ENCODE peak calls at places on chromosomes 6 and 20, in nine cellular contexts. K is ELF-1; E is stimulated activated CD4-positive, alpha-beta T cell treated with anti-CD3 and anti-CD28 coated beads, Interleukin-12 subunit alpha, Interleukin-12 subunit beta, amount 100 ng/mL, for 24 hours; Q is WTC11; N is EL; W is NCI-H146; S is activated CD8-positive, alpha-beta T cell treated with anti-CD3 and anti-CD28 coated beads, Interleukin-2, amount 10 ng/mL, durations not matched to agents 7 days and 5 days; V is activated CD8-positive, alpha-beta memory T cell treated with anti-CD3 and anti-CD28 coated beads for 1 hour; U is ELR. H is an unnamed sample.

GRCh38 chr6:125058562-125058961 is 95.0 kb upstream of the TPD52L1 start:
- DNase-seq in Q (no peak), S (no peak), N (no peak), K (no peak), V (no peak), W (no peak), U (no peak), E (no peak), H (no peak)

GRCh38 chr6:110897433-110897832 is 22.8 kb downstream of the AMD1 start:
- DNase-seq in E (no peak), N (peak), K (no peak), U (peak), W (no peak), S (no peak), V (no peak), Q (no peak), H (no peak)

GRCh38 chr6:56259682-56260081 is 12.3 kb upstream of the COL21A1 start:
- DNase-seq in N (peak), V (no peak), S (no peak), K (no peak), U (peak), W (peak), E (no peak), Q (no peak), H (no peak)

GRCh38 chr6:166195861-166196238 is 28.2 kb upstream of the TBXT start:
- DNase-seq in Q (no peak), V (no peak), W (no peak), U (no peak), N (no peak), S (no peak), K (no peak), E (no peak), H (no peak)

GRCh38 chr20:4230651-4231050 is 215.3 kb upstream of the RNF24 start:
- DNase-seq in W (no peak), E (no peak), V (no peak), N (no peak), Q (no peak), U (no peak), K (peak), S (no peak), H (no peak)

GRCh38 chr6:135162678-135163439 is 18.2 kb upstream of the MYB start:
- DNase-seq in V (no peak), U (peak), Q (peak), E (no peak), W (peak), S (peak), K (peak), N (peak), H (no peak)

GRCh38 chr6:21180800-21181337 is 412.7 kb upstream of the SOX4 start:
- DNase-seq in V (no peak), E (no peak), S (no peak), W (no peak), U (no peak), K (no peak), Q (no peak), N (no peak), H (no peak)

GRCh38 chr6:145705561-145705960 is 29.8 kb downstream of the EPM2A start:
- DNase-seq in U (peak), K (no peak), N (peak), E (no peak), Q (no peak), S (no peak), V (no peak), W (no peak), H (no peak)

GRCh38 chr6:28212510-28213212 is 12.4 kb upstream of the ZSCAN9 start:
- DNase-seq in W (peak), E (peak), N (peak), K (peak), Q (peak), V (no peak), S (peak), U (peak), H (no peak)

GRCh38 chr6:28664870-28665396 is 139.3 kb downstream of the GPX5 start:
- DNase-seq in U (no peak), K (no peak), Q (no peak), W (no peak), S (no peak), E (no peak), V (no peak), N (no peak), H (no peak)

GRCh38 chr6:24689964-24690363 is 23.1 kb downstream of the ACOT13 start:
- DNase-seq in Q (no peak), N (no peak), U (no peak), S (no peak), V (no peak), K (no peak), E (no peak), W (no peak), H (no peak)

GRCh38 chr6:5302220-5302946 is 41.1 kb downstream of the FARS2 start:
- DNase-seq in Q (no peak), V (no peak), W (no peak), E (peak), K (no peak), S (peak), N (no peak), U (no peak), H (no peak)

GRCh38 chr20:23350855-23351838 is 556 bp downstream of the NXT1 start:
- DNase-seq in W (peak), V (no peak), S (peak), E (peak), N (peak), K (peak), Q (peak), U (peak), H (peak)

GRCh38 chr6:169810066-169810989 is 58.9 kb downstream of the ERMARD start:
- DNase-seq in Q (peak), S (peak), W (peak), N (no peak), U (no peak), E (no peak), V (no peak), K (peak), H (no peak)

GRCh38 chr20:34042286-34042685 is 48.6 kb downstream of the RALY start:
- DNase-seq in S (no peak), V (no peak), N (no peak), E (no peak), Q (no peak), K (no peak), W (no peak), U (no peak), H (peak)

GRCh38 chr6:108635505-108636226 is 74.9 kb downstream of the FOXO3 start:
- DNase-seq in W (no peak), Q (no peak), S (peak), N (no peak), V (no peak), E (no peak), U (no peak), K (no peak), H (peak)

GRCh38 chr6:126293891-126294524 is 45.9 kb upstream of the CENPW start:
- DNase-seq in N (no peak), K (no peak), V (no peak), W (no peak), Q (no peak), U (no peak), E (no peak), S (no peak), H (no peak)

GRCh38 chr6:33430991-33431879 is 11.4 kb downstream of the SYNGAP1 start:
- DNase-seq in Q (peak), U (peak), K (peak), W (peak), N (peak), S (peak), V (peak), E (peak), H (peak)

GRCh38 chr6:75065524-75065923 is 140.3 kb downstream of the COL12A1 start:
- DNase-seq in E (no peak), K (peak), W (no peak), U (peak), N (peak), V (no peak), S (no peak), Q (peak), H (no peak)

GRCh38 chr6:37499433-37500293 is at the start of gene CCDC167:
- DNase-seq in S (peak), K (peak), W (peak), N (peak), U (peak), V (peak), E (peak), Q (peak), H (peak)

GRCh38 chr6:136772685-136773472 is 19.4 kb downstream of the MAP3K5 start:
- DNase-seq in S (no peak), K (no peak), U (no peak), N (no peak), E (no peak), Q (peak), V (no peak), W (no peak), H (no peak)

GRCh38 chr6:111472933-111473435 is 10.0 kb downstream of the REV3L start:
- DNase-seq in U (no peak), V (no peak), N (no peak), Q (no peak), S (no peak), W (no peak), K (no peak), E (no peak), H (no peak)

GRCh38 chr20:46965477-46965876 is 70.8 kb downstream of the EYA2 start:
- DNase-seq in K (no peak), N (no peak), V (no peak), S (no peak), E (no peak), Q (no peak), W (peak), U (no peak), H (no peak)

H was measured in Jurkat, Clone E6-1.